ENCODE peak calls at places on chromosomes 16 and 17, in four cellular contexts. A is RCC 7860, D is NCI-H1092, N is OCI-LY7. P is an unnamed sample.
A peak's percentile ranks its signal among the peaks of the same experiment; 100 is the strongest.

GRCh38 chr16:51666821-51667220 is 515.8 kb upstream of the SALL1 start:
- DNase-seq in A (peak; percentile 9), D (no peak), N (no peak), P (peak; percentile 9)

GRCh38 chr16:87725596-87726235 is 40.1 kb downstream of the KLHDC4 start:
- DNase-seq in A (no peak), D (no peak), N (no peak), P (no peak)

GRCh38 chr17:14826361-14826760 is 438.8 kb downstream of the PMP22 start:
- DNase-seq in A (no peak), D (no peak), N (no peak), P (no peak)

GRCh38 chr16:8892101-8892575 is 10.0 kb downstream of the LITAFD start:
- DNase-seq in A (no peak), D (no peak), N (no peak), P (no peak)

GRCh38 chr16:13793788-13794461 is 126.0 kb upstream of the ERCC4 start:
- DNase-seq in A (no peak), D (no peak), N (no peak), P (no peak)

GRCh38 chr16:74846714-74847113 is 72.1 kb upstream of the FA2H start:
- DNase-seq in A (no peak), D (no peak), N (no peak), P (no peak)

GRCh38 chr17:46193246-46193625 is at the start of gene KANSL1:
- DNase-seq in A (peak; percentile 77), D (peak; percentile 87), N (peak; percentile 96), P (peak; percentile 97)

GRCh38 chr17:72567774-72568173 is 447.0 kb downstream of the SOX9 start:
- DNase-seq in A (no peak), D (peak; percentile 28), N (no peak), P (no peak)

GRCh38 chr17:3980381-3980975 is 16.2 kb upstream of the ATP2A3 start:
- DNase-seq in A (no peak), D (peak; percentile 44), N (no peak), P (no peak)

P was measured in kidney tubule cell.